ENCODE peak calls at places on chromosomes 6 and 20, in seven cellular contexts. One of them, this sample, is unnamed.

GRCh38 chr6:133551847-133552331 is 310.7 kb downstream of the EYA4 start:
- DNase-seq in astrocyte of the spinal cord: peak
- DNase-seq in kidney tubule cell: peak
- DNase-seq in CD8-positive, alpha-beta T cell: no peak
- DNase-seq in NCI-H2029: no peak
- DNase-seq in T-helper 1 cell: no peak
- DNase-seq in endothelial cell: no peak
- DNase-seq in this sample: no peak

GRCh38 chr6:137589067-137589848 is 95.1 kb upstream of the OLIG3 start:
- DNase-seq in astrocyte of the spinal cord: peak
- DNase-seq in kidney tubule cell: peak
- DNase-seq in CD8-positive, alpha-beta T cell: peak
- DNase-seq in NCI-H2029: peak
- DNase-seq in T-helper 1 cell: peak
- DNase-seq in endothelial cell: peak
- DNase-seq in this sample: peak

GRCh38 chr6:107877968-107878367 is 53.9 kb upstream of the SCML4 start:
- DNase-seq in astrocyte of the spinal cord: no peak
- DNase-seq in kidney tubule cell: no peak
- DNase-seq in CD8-positive, alpha-beta T cell: no peak
- DNase-seq in NCI-H2029: no peak
- DNase-seq in T-helper 1 cell: no peak
- DNase-seq in endothelial cell: no peak
- DNase-seq in this sample: no peak

GRCh38 chr6:148513145-148514071 is 170.8 kb downstream of the SASH1 start:
- DNase-seq in astrocyte of the spinal cord: no peak
- DNase-seq in kidney tubule cell: no peak
- DNase-seq in CD8-positive, alpha-beta T cell: no peak
- DNase-seq in NCI-H2029: no peak
- DNase-seq in T-helper 1 cell: no peak
- DNase-seq in endothelial cell: no peak
- DNase-seq in this sample: no peak

GRCh38 chr6:35052694-35053565 is 88.2 kb downstream of the TCP11 start:
- DNase-seq in astrocyte of the spinal cord: peak
- DNase-seq in kidney tubule cell: no peak
- DNase-seq in CD8-positive, alpha-beta T cell: no peak
- DNase-seq in NCI-H2029: no peak
- DNase-seq in T-helper 1 cell: no peak
- DNase-seq in endothelial cell: no peak
- DNase-seq in this sample: no peak

GRCh38 chr6:46849361-46849690 is 56.1 kb downstream of the MEP1A start:
- DNase-seq in astrocyte of the spinal cord: peak
- DNase-seq in kidney tubule cell: peak
- DNase-seq in CD8-positive, alpha-beta T cell: no peak
- DNase-seq in NCI-H2029: no peak
- DNase-seq in T-helper 1 cell: no peak
- DNase-seq in endothelial cell: no peak
- DNase-seq in this sample: no peak

GRCh38 chr6:158776737-158777136 is 42.4 kb downstream of the EZR start:
- DNase-seq in astrocyte of the spinal cord: no peak
- DNase-seq in kidney tubule cell: no peak
- DNase-seq in CD8-positive, alpha-beta T cell: no peak
- DNase-seq in NCI-H2029: no peak
- DNase-seq in T-helper 1 cell: no peak
- DNase-seq in endothelial cell: no peak
- DNase-seq in this sample: no peak

GRCh38 chr6:142613981-142614380 is 312.2 kb downstream of the ADGRG6 start:
- DNase-seq in astrocyte of the spinal cord: no peak
- DNase-seq in kidney tubule cell: no peak
- DNase-seq in CD8-positive, alpha-beta T cell: no peak
- DNase-seq in NCI-H2029: no peak
- DNase-seq in T-helper 1 cell: no peak
- DNase-seq in endothelial cell: no peak
- DNase-seq in this sample: no peak

GRCh38 chr6:797479-798077 is 104.6 kb upstream of the EXOC2 start:
- DNase-seq in astrocyte of the spinal cord: peak
- DNase-seq in kidney tubule cell: peak
- DNase-seq in CD8-positive, alpha-beta T cell: no peak
- DNase-seq in NCI-H2029: peak
- DNase-seq in T-helper 1 cell: peak
- DNase-seq in endothelial cell: peak
- DNase-seq in this sample: peak

GRCh38 chr20:17083738-17084137 is 143.1 kb upstream of the PCSK2 start:
- DNase-seq in astrocyte of the spinal cord: no peak
- DNase-seq in kidney tubule cell: no peak
- DNase-seq in CD8-positive, alpha-beta T cell: no peak
- DNase-seq in NCI-H2029: no peak
- DNase-seq in T-helper 1 cell: no peak
- DNase-seq in endothelial cell: peak
- DNase-seq in this sample: no peak

GRCh38 chr6:74357329-74357728 is 661.3 kb downstream of the CD109 start:
- DNase-seq in astrocyte of the spinal cord: peak
- DNase-seq in kidney tubule cell: no peak
- DNase-seq in CD8-positive, alpha-beta T cell: no peak
- DNase-seq in NCI-H2029: no peak
- DNase-seq in T-helper 1 cell: no peak
- DNase-seq in endothelial cell: no peak
- DNase-seq in this sample: no peak

GRCh38 chr6:43870660-43871061 is 100.7 kb downstream of the VEGFA start:
- DNase-seq in astrocyte of the spinal cord: no peak
- DNase-seq in kidney tubule cell: no peak
- DNase-seq in CD8-positive, alpha-beta T cell: no peak
- DNase-seq in NCI-H2029: no peak
- DNase-seq in T-helper 1 cell: no peak
- DNase-seq in endothelial cell: no peak
- DNase-seq in this sample: no peak

GRCh38 chr6:67030861-67031260 is 1323.8 kb upstream of the EYS start:
- DNase-seq in astrocyte of the spinal cord: no peak
- DNase-seq in kidney tubule cell: no peak
- DNase-seq in CD8-positive, alpha-beta T cell: no peak
- DNase-seq in NCI-H2029: no peak
- DNase-seq in T-helper 1 cell: no peak
- DNase-seq in endothelial cell: peak
- DNase-seq in this sample: no peak

GRCh38 chr6:140784573-140784972 is 1348.2 kb upstream of the GJE1 start:
- DNase-seq in astrocyte of the spinal cord: no peak
- DNase-seq in kidney tubule cell: peak
- DNase-seq in CD8-positive, alpha-beta T cell: no peak
- DNase-seq in NCI-H2029: no peak
- DNase-seq in T-helper 1 cell: no peak
- DNase-seq in endothelial cell: no peak
- DNase-seq in this sample: no peak

GRCh38 chr6:33863723-33864440 is 60.1 kb upstream of the MLN start:
- DNase-seq in astrocyte of the spinal cord: no peak
- DNase-seq in kidney tubule cell: no peak
- DNase-seq in CD8-positive, alpha-beta T cell: no peak
- DNase-seq in NCI-H2029: no peak
- DNase-seq in T-helper 1 cell: peak
- DNase-seq in endothelial cell: no peak
- DNase-seq in this sample: no peak

GRCh38 chr6:72760130-72760793 is 138.4 kb downstream of the KCNQ5 start:
- DNase-seq in astrocyte of the spinal cord: peak
- DNase-seq in kidney tubule cell: no peak
- DNase-seq in CD8-positive, alpha-beta T cell: no peak
- DNase-seq in NCI-H2029: peak
- DNase-seq in T-helper 1 cell: no peak
- DNase-seq in endothelial cell: no peak
- DNase-seq in this sample: no peak

GRCh38 chr20:25685276-25686080 is 11.2 kb downstream of the ZNF337 start:
- DNase-seq in astrocyte of the spinal cord: no peak
- DNase-seq in kidney tubule cell: no peak
- DNase-seq in CD8-positive, alpha-beta T cell: no peak
- DNase-seq in NCI-H2029: no peak
- DNase-seq in T-helper 1 cell: no peak
- DNase-seq in endothelial cell: no peak
- DNase-seq in this sample: no peak

This sample was measured in NCI-H1092 treated with DMSO at 0.1 percent for 48 hours.